ENCODE peak calls at places on chromosomes 4 and X, in ten cellular contexts. One of them, this sample, is unnamed.

GRCh38 chr4:125390126-125390525 is 75.4 kb downstream of the FAT4 start:
- DNase-seq in B cell: no peak
- DNase-seq in SK-N-SH: no peak
- DNase-seq in astrocyte of the spinal cord: peak; percentile 86
- DNase-seq in AG09309: peak; percentile 40
- DNase-seq in CD8-positive, alpha-beta T cell: no peak
- DNase-seq in pancreas: no peak
- DNase-seq in GM13976: no peak
- DNase-seq in CD4-positive, alpha-beta T cell: no peak
- DNase-seq in nephron progenitor cell: no peak
- DNase-seq in this sample: no peak

GRCh38 chrX:2710496-2710895 is 19.4 kb downstream of the CD99 start:
- DNase-seq in B cell: no peak
- DNase-seq in SK-N-SH: no peak
- DNase-seq in astrocyte of the spinal cord: no peak
- DNase-seq in AG09309: no peak
- DNase-seq in CD8-positive, alpha-beta T cell: no peak
- DNase-seq in pancreas: no peak
- DNase-seq in GM13976: no peak
- DNase-seq in CD4-positive, alpha-beta T cell: no peak
- DNase-seq in nephron progenitor cell: no peak
- DNase-seq in this sample: no peak

GRCh38 chr4:82044141-82044993 is 329.4 kb downstream of the HNRNPD start:
- DNase-seq in B cell: peak; percentile 30
- DNase-seq in SK-N-SH: peak; percentile 34
- DNase-seq in astrocyte of the spinal cord: peak; percentile 53
- DNase-seq in AG09309: no peak
- DNase-seq in CD8-positive, alpha-beta T cell: no peak
- DNase-seq in pancreas: peak; percentile 80
- DNase-seq in GM13976: peak; percentile 20
- DNase-seq in CD4-positive, alpha-beta T cell: no peak
- DNase-seq in nephron progenitor cell: peak; percentile 78
- DNase-seq in this sample: peak; percentile 27

GRCh38 chr4:148057425-148058020 is 325.6 kb downstream of the ARHGAP10 start:
- DNase-seq in B cell: no peak
- DNase-seq in SK-N-SH: no peak
- DNase-seq in astrocyte of the spinal cord: no peak
- DNase-seq in AG09309: no peak
- DNase-seq in CD8-positive, alpha-beta T cell: no peak
- DNase-seq in pancreas: no peak
- DNase-seq in GM13976: no peak
- DNase-seq in CD4-positive, alpha-beta T cell: no peak
- DNase-seq in nephron progenitor cell: no peak
- DNase-seq in this sample: no peak

GRCh38 chrX:138889152-138889551 is 177.6 kb upstream of the FGF13 start:
- DNase-seq in B cell: no peak
- DNase-seq in SK-N-SH: no peak
- DNase-seq in astrocyte of the spinal cord: no peak
- DNase-seq in AG09309: no peak
- DNase-seq in CD8-positive, alpha-beta T cell: no peak
- DNase-seq in pancreas: no peak
- DNase-seq in GM13976: no peak
- DNase-seq in CD4-positive, alpha-beta T cell: no peak
- DNase-seq in nephron progenitor cell: no peak
- DNase-seq in this sample: no peak

GRCh38 chrX:12973561-12974216 is 1.2 kb upstream of the TMSB4X start:
- DNase-seq in B cell: peak; percentile 65
- DNase-seq in SK-N-SH: no peak
- DNase-seq in astrocyte of the spinal cord: no peak
- DNase-seq in AG09309: no peak
- DNase-seq in CD8-positive, alpha-beta T cell: no peak
- DNase-seq in pancreas: no peak
- DNase-seq in GM13976: no peak
- DNase-seq in CD4-positive, alpha-beta T cell: peak; percentile 42
- DNase-seq in nephron progenitor cell: no peak
- DNase-seq in this sample: no peak

GRCh38 chr4:140681201-140681600 is 75.0 kb downstream of the TBC1D9 start:
- DNase-seq in B cell: no peak
- DNase-seq in SK-N-SH: no peak
- DNase-seq in astrocyte of the spinal cord: no peak
- DNase-seq in AG09309: no peak
- DNase-seq in CD8-positive, alpha-beta T cell: no peak
- DNase-seq in pancreas: no peak
- DNase-seq in GM13976: no peak
- DNase-seq in CD4-positive, alpha-beta T cell: no peak
- DNase-seq in nephron progenitor cell: no peak
- DNase-seq in this sample: no peak

GRCh38 chr4:74473155-74473811 is 28.3 kb downstream of the AREG start:
- DNase-seq in B cell: no peak
- DNase-seq in SK-N-SH: no peak
- DNase-seq in astrocyte of the spinal cord: peak; percentile 84
- DNase-seq in AG09309: peak; percentile 33
- DNase-seq in CD8-positive, alpha-beta T cell: no peak
- DNase-seq in pancreas: no peak
- DNase-seq in GM13976: no peak
- DNase-seq in CD4-positive, alpha-beta T cell: no peak
- DNase-seq in nephron progenitor cell: no peak
- DNase-seq in this sample: no peak

GRCh38 chrX:118536687-118537461 is 41.3 kb downstream of the DOCK11 start:
- DNase-seq in B cell: peak; percentile 17
- DNase-seq in SK-N-SH: peak; percentile 18
- DNase-seq in astrocyte of the spinal cord: peak; percentile 37
- DNase-seq in AG09309: no peak
- DNase-seq in CD8-positive, alpha-beta T cell: peak; percentile 27
- DNase-seq in pancreas: no peak
- DNase-seq in GM13976: no peak
- DNase-seq in CD4-positive, alpha-beta T cell: peak; percentile 30
- DNase-seq in nephron progenitor cell: peak; percentile 10
- DNase-seq in this sample: peak; percentile 10

GRCh38 chr4:169823685-169824084 is 65.9 kb upstream of the HPF1 start:
- DNase-seq in B cell: no peak
- DNase-seq in SK-N-SH: no peak
- DNase-seq in astrocyte of the spinal cord: peak; percentile 70
- DNase-seq in AG09309: no peak
- DNase-seq in CD8-positive, alpha-beta T cell: no peak
- DNase-seq in pancreas: peak; percentile 21
- DNase-seq in GM13976: peak; percentile 35
- DNase-seq in CD4-positive, alpha-beta T cell: no peak
- DNase-seq in nephron progenitor cell: peak; percentile 70
- DNase-seq in this sample: peak; percentile 43

GRCh38 chr4:23932186-23932585 is 42.3 kb upstream of the PPARGC1A start:
- DNase-seq in B cell: no peak
- DNase-seq in SK-N-SH: no peak
- DNase-seq in astrocyte of the spinal cord: no peak
- DNase-seq in AG09309: no peak
- DNase-seq in CD8-positive, alpha-beta T cell: no peak
- DNase-seq in pancreas: no peak
- DNase-seq in GM13976: no peak
- DNase-seq in CD4-positive, alpha-beta T cell: no peak
- DNase-seq in nephron progenitor cell: no peak
- DNase-seq in this sample: no peak

GRCh38 chr4:23934223-23934622 is 44.4 kb upstream of the PPARGC1A start:
- DNase-seq in B cell: no peak
- DNase-seq in SK-N-SH: no peak
- DNase-seq in astrocyte of the spinal cord: no peak
- DNase-seq in AG09309: no peak
- DNase-seq in CD8-positive, alpha-beta T cell: no peak
- DNase-seq in pancreas: no peak
- DNase-seq in GM13976: no peak
- DNase-seq in CD4-positive, alpha-beta T cell: no peak
- DNase-seq in nephron progenitor cell: no peak
- DNase-seq in this sample: no peak

GRCh38 chr4:23934915-23935314 is 45.1 kb upstream of the PPARGC1A start:
- DNase-seq in B cell: no peak
- DNase-seq in SK-N-SH: no peak
- DNase-seq in astrocyte of the spinal cord: peak; percentile 92
- DNase-seq in AG09309: peak; percentile 82
- DNase-seq in CD8-positive, alpha-beta T cell: no peak
- DNase-seq in pancreas: peak; percentile 3
- DNase-seq in GM13976: no peak
- DNase-seq in CD4-positive, alpha-beta T cell: no peak
- DNase-seq in nephron progenitor cell: no peak
- DNase-seq in this sample: no peak

GRCh38 chr4:23931489-23931830 is 41.6 kb upstream of the PPARGC1A start:
- DNase-seq in B cell: no peak
- DNase-seq in SK-N-SH: no peak
- DNase-seq in astrocyte of the spinal cord: no peak
- DNase-seq in AG09309: no peak
- DNase-seq in CD8-positive, alpha-beta T cell: no peak
- DNase-seq in pancreas: no peak
- DNase-seq in GM13976: no peak
- DNase-seq in CD4-positive, alpha-beta T cell: no peak
- DNase-seq in nephron progenitor cell: no peak
- DNase-seq in this sample: no peak

DNA sequence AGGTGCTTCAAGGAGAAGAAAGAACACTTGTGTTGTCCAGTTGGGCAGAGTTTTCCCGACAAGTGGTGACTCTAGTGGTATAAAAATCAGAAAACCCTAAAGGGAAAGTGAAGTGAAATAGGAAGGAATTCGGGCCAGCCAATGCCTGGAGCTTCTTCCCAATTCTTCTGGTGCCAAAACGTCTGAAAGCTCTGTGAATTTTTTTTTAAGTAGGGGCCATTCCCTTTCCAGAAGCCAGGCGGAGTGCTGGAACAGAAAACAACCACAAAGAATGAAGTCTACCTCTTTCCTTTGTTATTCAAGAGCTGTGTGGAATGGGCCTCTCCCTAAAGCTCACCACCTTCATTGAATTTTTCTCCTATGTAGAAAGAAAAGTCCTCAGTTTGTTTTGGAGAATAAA is 43.1 kb upstream of the PPARGC1A start:
- DNase-seq in B cell: no peak
- DNase-seq in SK-N-SH: no peak
- DNase-seq in astrocyte of the spinal cord: peak; percentile 69
- DNase-seq in AG09309: peak; percentile 3
- DNase-seq in CD8-positive, alpha-beta T cell: no peak
- DNase-seq in pancreas: no peak
- DNase-seq in GM13976: no peak
- DNase-seq in CD4-positive, alpha-beta T cell: no peak
- DNase-seq in nephron progenitor cell: no peak
- DNase-seq in this sample: no peak
- TF ChIP-seq CTCF in B cell: no peak
- TF ChIP-seq CTCF in SK-N-SH: no peak
- TF ChIP-seq CTCF in astrocyte of the spinal cord: peak; percentile 58
- TF ChIP-seq CTCF in AG09309: peak; percentile 48
- TF ChIP-seq CTCF in CD8-positive, alpha-beta T cell: no peak
- TF ChIP-seq CTCF in pancreas: no peak
- TF ChIP-seq CTCF in GM13976: no peak
- TF ChIP-seq CTCF in CD4-positive, alpha-beta T cell: no peak
- TF ChIP-seq CTCF in nephron progenitor cell: no peak
- TF ChIP-seq CTCF in this sample: no peak

GRCh38 chrX:150854856-150855255 is 43.6 kb downstream of the CD99L2 start:
- DNase-seq in B cell: no peak
- DNase-seq in SK-N-SH: no peak
- DNase-seq in astrocyte of the spinal cord: no peak
- DNase-seq in AG09309: no peak
- DNase-seq in CD8-positive, alpha-beta T cell: no peak
- DNase-seq in pancreas: no peak
- DNase-seq in GM13976: no peak
- DNase-seq in CD4-positive, alpha-beta T cell: no peak
- DNase-seq in nephron progenitor cell: no peak
- DNase-seq in this sample: no peak
- TF ChIP-seq CTCF in B cell: no peak
- TF ChIP-seq CTCF in SK-N-SH: no peak
- TF ChIP-seq CTCF in astrocyte of the spinal cord: no peak
- TF ChIP-seq CTCF in AG09309: no peak
- TF ChIP-seq CTCF in CD8-positive, alpha-beta T cell: no peak
- TF ChIP-seq CTCF in pancreas: no peak
- TF ChIP-seq CTCF in GM13976: no peak
- TF ChIP-seq CTCF in CD4-positive, alpha-beta T cell: no peak
- TF ChIP-seq CTCF in nephron progenitor cell: no peak
- TF ChIP-seq CTCF in this sample: no peak

DNA sequence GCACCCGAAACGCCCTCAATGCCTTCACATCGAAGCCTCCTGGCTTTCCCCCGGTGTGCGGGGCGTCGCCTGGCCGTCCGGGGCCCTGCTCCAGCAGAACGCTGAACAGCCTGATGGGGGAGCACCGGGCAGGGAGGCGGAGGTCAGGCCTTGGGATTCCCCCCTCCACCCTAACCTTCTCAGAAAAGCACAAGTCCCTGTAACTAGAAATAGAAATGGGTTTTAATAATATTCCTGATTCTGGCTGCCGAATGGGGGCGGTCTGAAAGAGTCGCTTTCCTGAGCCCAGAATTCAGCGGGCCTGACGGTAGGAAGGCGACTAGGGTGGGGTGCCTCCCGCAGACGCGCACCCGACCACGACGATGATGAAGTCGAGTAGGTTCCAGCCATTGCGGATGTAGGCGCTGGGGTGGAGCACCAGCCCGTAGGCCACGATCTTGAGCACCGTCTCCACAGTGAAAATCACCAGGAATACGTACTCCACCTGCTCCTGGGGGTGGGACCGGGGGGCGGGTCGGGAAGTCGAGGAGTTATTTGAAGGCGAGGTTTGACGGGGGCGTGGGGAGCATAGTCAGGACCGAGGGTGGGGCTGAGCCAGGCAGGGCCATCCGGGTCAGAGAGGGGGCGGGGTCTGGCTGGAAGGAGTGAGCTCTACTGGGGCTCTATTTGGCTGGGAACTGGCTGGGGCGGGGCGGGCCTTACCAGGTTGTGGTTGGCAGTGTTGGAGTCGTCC is 2.5 kb downstream of the CACNA1F start:
- DNase-seq in B cell: peak; percentile 85
- DNase-seq in SK-N-SH: no peak
- DNase-seq in astrocyte of the spinal cord: no peak
- DNase-seq in AG09309: no peak
- DNase-seq in CD8-positive, alpha-beta T cell: peak; percentile 24
- DNase-seq in pancreas: peak; percentile 62
- DNase-seq in GM13976: peak; percentile 84
- DNase-seq in CD4-positive, alpha-beta T cell: peak; percentile 30
- DNase-seq in nephron progenitor cell: peak; percentile 56
- DNase-seq in this sample: peak; percentile 83
- TF ChIP-seq CTCF in B cell: peak; percentile 36
- TF ChIP-seq CTCF in SK-N-SH: no peak
- TF ChIP-seq CTCF in astrocyte of the spinal cord: peak; percentile 13
- TF ChIP-seq CTCF in AG09309: no peak
- TF ChIP-seq CTCF in CD8-positive, alpha-beta T cell: no peak
- TF ChIP-seq CTCF in pancreas: no peak
- TF ChIP-seq CTCF in GM13976: peak; percentile 2
- TF ChIP-seq CTCF in CD4-positive, alpha-beta T cell: no peak
- TF ChIP-seq CTCF in nephron progenitor cell: no peak
- TF ChIP-seq CTCF in this sample: peak; percentile 10

DNA sequence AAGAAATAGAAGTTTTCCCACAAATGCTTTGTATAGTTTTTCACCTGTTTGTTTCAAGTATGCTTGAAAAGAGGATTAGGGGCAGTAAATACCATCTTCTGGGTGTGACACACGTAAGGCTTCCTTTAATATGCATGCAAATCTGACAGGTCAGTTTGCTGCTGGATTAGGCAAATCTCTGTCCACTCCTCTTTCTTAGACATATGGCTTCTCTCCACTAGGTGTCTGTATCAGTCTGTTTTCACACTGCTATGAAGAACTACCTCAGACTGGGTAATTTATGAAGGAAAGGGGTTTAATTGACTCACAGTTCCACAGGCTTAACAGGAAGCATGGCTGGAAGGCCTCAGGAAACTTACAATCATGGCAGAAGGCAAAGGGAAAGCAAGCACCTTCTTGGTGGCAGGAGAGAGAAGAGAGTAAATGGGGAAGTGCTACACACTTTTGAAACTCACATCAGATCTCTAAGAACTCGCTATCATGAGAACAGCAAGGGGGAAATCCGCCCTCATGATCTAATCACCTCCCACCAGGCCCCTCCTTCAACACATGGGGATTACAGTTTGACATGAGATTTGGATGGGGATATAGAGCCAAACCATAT is 66.9 kb downstream of the TAB3 start:
- DNase-seq in B cell: no peak
- DNase-seq in SK-N-SH: no peak
- DNase-seq in astrocyte of the spinal cord: no peak
- DNase-seq in AG09309: no peak
- DNase-seq in CD8-positive, alpha-beta T cell: no peak
- DNase-seq in pancreas: no peak
- DNase-seq in GM13976: no peak
- DNase-seq in CD4-positive, alpha-beta T cell: no peak
- DNase-seq in nephron progenitor cell: no peak
- DNase-seq in this sample: peak; percentile 4
- TF ChIP-seq CTCF in B cell: no peak
- TF ChIP-seq CTCF in SK-N-SH: no peak
- TF ChIP-seq CTCF in astrocyte of the spinal cord: no peak
- TF ChIP-seq CTCF in AG09309: no peak
- TF ChIP-seq CTCF in CD8-positive, alpha-beta T cell: no peak
- TF ChIP-seq CTCF in pancreas: no peak
- TF ChIP-seq CTCF in GM13976: no peak
- TF ChIP-seq CTCF in CD4-positive, alpha-beta T cell: no peak
- TF ChIP-seq CTCF in nephron progenitor cell: no peak
- TF ChIP-seq CTCF in this sample: no peak